ENCODE peak calls at places on chromosomes 13 and 19, in four cellular contexts. H is breast epithelium, G is osteocyte, W is omental fat pad. D is an unnamed sample.
A peak's percentile ranks its signal among the peaks of the same experiment; 100 is the strongest.

GRCh38 chr19:677601-678380 is 1.6 kb downstream of the FSTL3 start:
- DNase-seq in W (no peak), H (no peak), G (peak; percentile 81), D (peak; percentile 79)

GRCh38 chr13:83546476-83546875 is 335.8 kb downstream of the SLITRK1 start:
- DNase-seq in W (no peak), G (no peak), H (no peak), D (no peak)

GRCh38 chr13:92842145-92842544 is 384.5 kb upstream of the GPC6 start:
- DNase-seq in G (no peak), H (no peak), W (no peak), D (no peak)

GRCh38 chr19:15527705-15528104 is 19.4 kb downstream of the CYP4F22 start:
- DNase-seq in H (no peak), W (no peak), G (no peak), D (no peak)

GRCh38 chr19:7709932-7710460 is 8.1 kb upstream of the FCER2 start:
- DNase-seq in W (no peak), H (no peak), G (no peak), D (no peak)

GRCh38 chr19:1119475-1120217 is 15.9 kb downstream of the GPX4 start:
- DNase-seq in H (no peak), W (no peak), G (no peak), D (no peak)

GRCh38 chr13:114142137-114142550 is 9.7 kb upstream of the RASA3 start:
- DNase-seq in W (no peak), G (no peak), H (no peak), D (no peak)

GRCh38 chr19:16198363-16198636 is 589 bp downstream of the AP1M1 start:
- DNase-seq in W (no peak), G (no peak), H (no peak), D (peak; percentile 30)

GRCh38 chr19:34269968-34270621 is 15.7 kb downstream of the GARRE1 start:
- DNase-seq in G (no peak), H (peak; percentile 63), W (no peak), D (peak; percentile 68)

GRCh38 chr19:15249912-15250634 is 17.8 kb upstream of the EPHX3 start:
- DNase-seq in H (peak; percentile 44), W (no peak), G (peak; percentile 89), D (no peak)

GRCh38 chr19:16326401-16327130 is 1.9 kb downstream of the KLF2 start:
- DNase-seq in G (no peak), W (no peak), H (no peak), D (peak; percentile 91)

GRCh38 chr19:49684251-49684982 is 5.0 kb upstream of the ADM5 start:
- DNase-seq in W (no peak), H (no peak), G (no peak), D (no peak)

GRCh38 chr19:55370305-55370988 is at the start of gene IL11:
- DNase-seq in G (no peak), W (no peak), H (no peak), D (no peak)

GRCh38 chr19:58563034-58563573 is 4.7 kb upstream of the UBE2M start:
- DNase-seq in G (no peak), H (no peak), W (no peak), D (no peak)

GRCh38 chr19:3398114-3398899 is 31.9 kb downstream of the NFIC start:
- DNase-seq in G (no peak), H (peak; percentile 81), W (no peak), D (peak; percentile 90)

GRCh38 chr19:19732579-19733501 is at the start of gene ZNF14:
- DNase-seq in H (peak; percentile 95), W (peak; percentile 89), G (peak; percentile 96), D (peak; percentile 95)
- TF ChIP-seq CTCF in H (peak; percentile 17), W (no peak), G (peak; percentile 29), D (no peak)

GRCh38 chr19:29687897-29688728 is 22.9 kb downstream of the PLEKHF1 start:
- DNase-seq in H (no peak), G (no peak), W (no peak), D (no peak)

GRCh38 chr19:29694669-29695627 is 20.1 kb downstream of the C19orf12 start:
- DNase-seq in G (peak; percentile 93), H (peak; percentile 71), W (no peak), D (peak; percentile 92)

GRCh38 chr19:29694166-29694565 is 20.9 kb downstream of the C19orf12 start:
- DNase-seq in G (no peak), H (no peak), W (no peak), D (no peak)

GRCh38 chr19:29687244-29687896 is 22.1 kb downstream of the PLEKHF1 start:
- DNase-seq in H (no peak), G (peak; percentile 92), W (no peak), D (no peak)

DNA sequence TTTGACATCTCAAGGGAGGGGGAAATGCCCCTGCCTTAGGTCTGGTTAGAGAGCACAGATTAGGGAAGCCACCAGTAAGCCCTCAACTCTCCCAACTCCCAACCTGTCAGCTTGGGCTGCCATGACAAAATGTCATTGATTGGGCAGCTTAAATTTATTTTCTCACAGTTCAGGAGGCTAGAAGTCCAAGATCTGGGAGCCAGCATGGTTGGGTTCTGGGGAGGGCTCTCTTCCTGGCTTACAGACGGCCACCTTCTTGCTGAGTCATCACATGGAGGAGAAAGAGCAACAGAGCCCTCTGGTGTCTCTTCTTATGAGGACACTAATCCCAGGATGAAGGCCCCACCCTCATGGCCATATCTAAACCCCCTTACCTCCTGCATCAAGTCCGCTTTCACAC is 24.2 kb downstream of the C19orf12 start:
- DNase-seq in W (no peak), H (no peak), G (no peak), D (no peak)
- TF ChIP-seq CTCF in W (no peak), H (no peak), G (peak; percentile 73), D (no peak)

DNA sequence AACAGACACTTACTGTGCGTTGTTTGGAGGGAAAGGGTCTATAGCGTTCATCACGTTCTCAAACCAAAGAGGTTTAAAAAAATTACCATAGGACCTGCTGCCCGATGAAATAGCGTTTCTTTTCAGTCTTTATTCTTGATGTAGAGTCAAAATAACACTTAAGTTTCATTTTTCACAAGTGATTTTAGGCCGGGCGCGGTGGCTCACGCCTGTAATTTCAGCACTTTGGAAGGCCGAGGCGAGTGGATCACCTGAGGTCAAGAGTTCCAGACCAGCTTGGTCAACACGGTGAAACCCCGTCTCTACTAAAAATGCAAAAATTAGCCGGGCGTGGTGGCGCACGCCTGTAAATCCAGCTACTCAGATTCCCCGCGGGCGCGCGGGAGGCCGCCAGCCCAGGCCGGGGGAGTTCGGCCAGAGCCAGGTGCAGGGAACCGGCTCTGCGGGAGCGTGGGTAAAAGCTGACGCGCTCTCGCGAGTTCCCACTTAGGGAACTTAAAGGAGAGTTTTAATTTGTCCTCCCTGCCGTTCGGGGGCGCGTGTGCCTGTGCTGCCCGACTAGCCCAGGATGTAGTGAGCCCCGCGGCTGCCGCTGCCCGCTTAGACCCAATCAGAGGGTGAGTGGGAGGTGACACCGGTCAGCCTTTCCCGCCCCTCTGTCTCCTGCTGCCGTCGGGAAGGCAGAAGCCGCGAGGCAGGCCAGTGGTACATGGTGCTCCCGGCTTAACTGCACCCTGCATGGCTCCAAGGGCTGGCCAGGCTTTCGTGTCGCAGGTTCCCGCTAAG is 35.8 kb upstream of the NEK3 start:
- DNase-seq in G (no peak), W (peak; percentile 25), H (peak; percentile 50), D (peak; percentile 74)
- TF ChIP-seq CTCF in G (no peak), W (no peak), H (no peak), D (no peak)

DNA sequence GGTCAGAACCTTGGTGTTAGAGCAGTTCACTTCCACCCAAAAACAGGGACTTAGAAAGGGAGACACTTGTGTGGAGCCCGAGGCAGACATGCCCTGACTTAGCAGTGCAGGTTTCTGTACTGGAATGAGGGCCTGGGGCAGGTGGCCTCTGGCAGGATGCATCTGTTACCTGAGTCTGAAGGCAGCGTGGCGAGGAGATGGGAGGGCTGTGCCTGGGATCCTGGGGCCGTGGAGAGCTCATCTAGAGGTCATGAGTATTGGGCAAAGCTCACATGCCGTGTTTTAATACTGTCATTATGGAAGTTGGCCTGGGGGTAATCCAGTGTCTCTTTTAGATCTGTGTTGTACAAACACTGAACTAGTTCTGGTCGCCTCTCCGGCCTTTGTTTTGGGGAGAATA is 21.4 kb downstream of the KDM4B start:
- DNase-seq in W (no peak), G (no peak), H (no peak), D (no peak)
- TF ChIP-seq CTCF in W (no peak), G (no peak), H (no peak), D (no peak)

GRCh38 chr19:42508892-42509444 is 19.3 kb downstream of the CEACAM1 start:
- DNase-seq in G (no peak), H (no peak), W (no peak), D (no peak)
- TF ChIP-seq CTCF in G (no peak), H (no peak), W (no peak), D (no peak)

GRCh38 chr19:18675779-18676178 is 7.7 kb upstream of the CRTC1 start:
- DNase-seq in W (no peak), H (no peak), G (no peak), D (no peak)
- TF ChIP-seq CTCF in W (no peak), H (no peak), G (peak; percentile 60), D (no peak)

GRCh38 chr13:34405410-34405809 is 536.7 kb upstream of the NBEA start:
- DNase-seq in G (no peak), H (no peak), W (no peak), D (no peak)
- TF ChIP-seq CTCF in G (no peak), H (no peak), W (no peak), D (no peak)